ENCODE peak calls at places on chromosomes 4 and X, in five cellular contexts. N is kidney epithelial cell, B is fibroblast of mammary gland, K is RWPE1, R is neural crest cell. M is an unnamed sample.

GRCh38 chr4:62709618-62710252 is 1509.6 kb downstream of the ADGRL3 start:
- DNase-seq in N (no peak), R (peak), B (peak), K (peak), M (no peak)

GRCh38 chrX:153396320-153397195 is 4.6 kb downstream of the PNMA6E start:
- DNase-seq in N (no peak), B (no peak), K (no peak), R (no peak), M (no peak)

GRCh38 chr4:37685726-37686372 is 327 bp downstream of the RELL1 start:
- DNase-seq in R (no peak), B (no peak), K (peak), N (no peak), M (no peak)

GRCh38 chr4:144754562-144755410 is 108.8 kb downstream of the HHIP start:
- DNase-seq in B (peak), R (no peak), K (no peak), N (no peak), M (no peak)

GRCh38 chr4:26594371-26594770 is 10.5 kb downstream of the TBC1D19 start:
- DNase-seq in R (no peak), B (no peak), N (no peak), K (no peak), M (no peak)

GRCh38 chr4:87975466-87975865 is at the start of gene SPP1:
- DNase-seq in K (no peak), R (peak), B (peak), N (peak), M (no peak)

GRCh38 chr4:109171098-109171497 is 131.4 kb downstream of the COL25A1 start:
- DNase-seq in K (peak), B (peak), N (no peak), R (no peak), M (no peak)

GRCh38 chr4:36823199-36823967 is 421.2 kb upstream of the NWD2 start:
- DNase-seq in B (no peak), K (no peak), R (no peak), N (no peak), M (no peak)

GRCh38 chr4:140595065-140595464 is 26.3 kb upstream of the UCP1 start:
- DNase-seq in B (peak), K (peak), N (no peak), R (no peak), M (no peak)
- TF ChIP-seq CTCF in B (peak), K (no peak), N (peak), R (no peak), M (no peak)

DNA sequence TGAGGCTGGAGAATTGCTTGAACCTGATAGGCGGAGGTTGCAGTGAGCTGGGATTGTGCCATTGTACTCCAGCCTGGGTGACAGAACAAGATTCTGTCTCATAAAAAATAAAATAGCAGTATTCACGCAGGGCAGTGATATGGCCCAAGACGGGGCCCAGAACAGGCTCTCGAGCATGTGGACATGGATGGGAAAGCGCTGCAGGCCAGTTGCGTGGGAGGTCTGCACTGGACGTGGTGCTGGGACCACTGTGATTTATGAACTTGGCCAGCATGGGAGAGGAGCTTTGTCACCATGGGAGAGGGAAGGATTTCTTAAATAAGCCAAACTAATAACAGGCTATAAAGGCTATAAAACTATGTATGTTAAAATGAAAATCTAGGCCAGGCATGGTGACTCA is 51.6 kb downstream of the NSD2 start:
- DNase-seq in R (no peak), K (no peak), N (no peak), B (no peak), M (no peak)
- TF ChIP-seq CTCF in R (no peak), K (no peak), N (no peak), B (no peak), M (no peak)

GRCh38 chr4:164949448-164950118 is 27.9 kb downstream of the TRIM61 start:
- DNase-seq in B (peak), R (no peak), K (no peak), N (no peak), M (no peak)
- TF ChIP-seq CTCF in B (peak), R (peak), K (no peak), N (peak), M (no peak)

DNA sequence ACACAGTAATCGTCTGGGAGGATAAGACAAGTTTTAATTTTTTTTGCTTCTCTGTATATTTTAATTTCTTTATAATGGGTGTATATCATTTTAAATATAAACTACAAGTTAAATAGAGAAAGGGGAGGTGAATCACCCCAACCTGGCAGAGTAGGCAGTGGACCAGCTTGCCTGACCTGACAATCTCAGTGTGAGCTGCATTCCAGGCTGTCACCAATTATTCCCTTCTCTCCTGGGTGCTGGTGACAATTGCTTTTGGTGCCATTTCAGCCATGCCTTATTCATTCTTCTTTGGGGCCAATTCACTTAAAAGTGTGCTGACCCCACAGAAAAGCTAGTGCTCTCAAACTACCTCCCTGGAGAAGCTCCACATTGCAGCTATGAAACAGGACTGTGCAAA is 359.1 kb downstream of the HS3ST1 start:
- DNase-seq in K (no peak), R (no peak), B (no peak), N (no peak), M (no peak)
- TF ChIP-seq CTCF in K (no peak), R (no peak), B (no peak), N (no peak), M (no peak)

DNA sequence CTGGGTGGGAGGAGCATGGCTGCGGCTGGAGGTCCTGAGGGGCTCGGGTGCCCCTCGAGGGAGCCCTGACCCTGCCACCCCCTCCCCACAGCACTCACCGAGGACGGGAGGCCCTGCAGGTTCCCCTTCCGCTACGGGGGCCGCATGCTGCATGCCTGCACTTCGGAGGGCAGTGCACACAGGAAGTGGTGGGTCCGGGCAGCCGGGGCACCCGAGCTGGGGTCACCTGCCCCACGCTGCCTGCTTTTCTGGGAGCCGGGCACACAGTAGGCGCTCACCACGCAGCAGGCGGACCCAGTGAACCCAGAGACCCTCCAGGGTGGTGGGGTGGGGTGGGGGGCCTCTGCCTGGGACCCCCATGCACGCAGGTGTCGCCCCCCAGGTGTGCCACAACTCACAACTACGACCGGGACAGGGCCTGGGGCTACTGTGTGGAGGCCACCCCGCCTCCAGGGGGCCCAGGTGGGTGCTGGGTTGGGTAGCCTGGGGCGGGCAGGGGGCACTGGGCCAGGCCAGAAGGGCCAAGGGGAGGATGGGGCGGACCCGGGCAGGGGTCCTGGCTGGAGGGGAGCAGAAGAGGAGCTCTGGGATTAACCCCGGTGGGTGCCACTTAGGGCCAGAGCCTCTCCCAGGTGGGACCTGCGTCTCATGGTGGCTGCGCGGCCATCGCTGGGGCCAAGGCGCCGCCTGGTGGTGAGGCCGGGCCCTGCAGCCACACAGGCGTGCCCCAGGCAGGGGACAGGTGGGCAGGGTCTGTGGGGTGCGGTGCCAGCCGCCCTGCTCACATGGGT is 1.4 kb downstream of the HGFAC start:
- DNase-seq in N (no peak), R (peak), B (peak), K (peak), M (peak)
- TF ChIP-seq CTCF in N (peak), R (peak), B (peak), K (peak), M (peak)

GRCh38 chr4:150799207-150799606 is 215.9 kb downstream of the LRBA start:
- DNase-seq in N (no peak), R (no peak), B (no peak), K (no peak), M (no peak)
- TF ChIP-seq CTCF in N (no peak), R (peak), B (peak), K (no peak), M (no peak)

GRCh38 chr4:94686086-94686485 is 71.7 kb upstream of the BMPR1B start:
- DNase-seq in K (no peak), N (no peak), B (no peak), R (no peak), M (no peak)

GRCh38 chr4:94678896-94679295 is 78.9 kb upstream of the BMPR1B start:
- DNase-seq in B (peak), R (no peak), K (peak), N (no peak), M (no peak)

GRCh38 chr4:94676910-94677309 is 80.8 kb upstream of the BMPR1B start:
- DNase-seq in K (no peak), N (no peak), B (no peak), R (no peak), M (no peak)

DNA sequence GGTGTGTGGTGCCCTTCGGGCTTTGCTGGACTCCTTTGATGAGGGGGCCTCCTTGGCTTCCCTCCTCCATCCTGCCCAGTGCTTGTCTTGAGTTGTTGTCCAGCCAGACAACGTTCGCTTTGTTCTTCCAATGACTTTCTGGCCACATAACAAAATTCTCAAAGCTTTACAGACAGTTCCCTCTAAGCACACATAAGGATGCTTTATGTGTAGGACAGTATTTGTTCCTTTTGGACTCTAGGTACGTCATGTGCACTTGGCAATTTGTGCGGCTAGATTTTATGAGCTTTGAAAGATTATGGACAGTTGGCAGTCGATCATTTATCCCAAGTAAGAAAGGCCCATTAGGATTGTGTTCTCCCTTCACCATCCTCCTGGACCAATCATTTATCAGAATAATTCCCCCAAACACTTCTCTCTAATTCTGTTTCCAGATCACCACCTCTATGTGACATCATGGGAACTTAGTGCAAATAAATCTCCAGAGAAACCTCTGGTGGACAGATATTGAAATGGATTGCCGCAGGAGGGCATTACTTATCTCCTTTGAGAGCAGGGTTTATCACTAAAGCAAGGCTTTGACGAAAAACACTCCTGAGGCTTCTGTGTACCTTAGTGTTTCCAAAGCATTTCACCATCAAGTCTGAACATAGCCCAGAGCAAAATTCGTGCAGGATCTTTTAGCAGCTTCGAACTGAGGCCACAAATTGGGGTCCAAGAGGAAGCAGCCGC is 77.5 kb upstream of the BMPR1B start:
- DNase-seq in R (no peak), K (no peak), B (no peak), N (no peak), M (no peak)
- TF ChIP-seq CTCF in R (no peak), K (no peak), B (no peak), N (no peak), M (no peak)

DNA sequence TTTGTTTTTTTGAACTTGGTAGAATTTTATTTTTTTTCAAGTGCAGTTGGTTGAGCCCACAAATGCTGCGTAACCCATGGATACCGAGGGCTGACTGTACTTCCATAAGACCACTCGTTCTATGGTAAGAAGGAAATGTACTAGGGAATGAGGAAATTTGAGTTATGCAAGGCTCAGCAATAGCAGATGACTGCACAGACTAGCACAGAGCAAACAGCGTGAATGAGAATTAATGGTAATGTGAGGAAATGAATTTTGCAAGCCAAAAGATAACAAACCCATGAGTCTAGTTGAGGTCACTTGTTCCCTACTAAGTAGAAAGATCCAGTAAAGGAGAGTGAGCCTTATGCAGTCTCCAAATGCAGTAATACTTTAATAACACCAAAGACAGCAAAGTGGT is 17.4 kb downstream of the GSPT2 start:
- DNase-seq in B (no peak), R (no peak), N (no peak), K (no peak), M (no peak)
- TF ChIP-seq CTCF in B (no peak), R (no peak), N (no peak), K (no peak), M (no peak)

GRCh38 chr4:86522349-86522748 is 71.8 kb upstream of the PTPN13 start:
- DNase-seq in N (no peak), R (no peak), B (peak), K (no peak), M (no peak)
- TF ChIP-seq CTCF in N (no peak), R (no peak), B (peak), K (peak), M (no peak)

GRCh38 chr4:163672751-163673150 is 178.3 kb downstream of the TMA16 start:
- DNase-seq in B (no peak), K (no peak), R (no peak), N (no peak), M (no peak)
- TF ChIP-seq CTCF in B (no peak), K (no peak), R (no peak), N (no peak), M (no peak)

M was measured in activated B cell treated with CpG ODN at 0.5 μM for 24 hours.